ENCODE peak calls at places on chromosomes 13 and 19, in nine cellular contexts. C, R, S, L, P, A, X, O and B are unnamed samples.

GRCh38 chr13:111156421-111156820 is 41.3 kb downstream of the ARHGEF7 start:
- DNase-seq in C (no peak), R (no peak), S (no peak), L (no peak), P (no peak), A (peak; percentile 28), X (no peak), O (no peak), B (no peak)

GRCh38 chr13:109979186-109979585 is 192.8 kb upstream of the IRS2 start:
- DNase-seq in C (peak; percentile 15), R (no peak), S (no peak), L (no peak), P (no peak), A (no peak), X (no peak), O (no peak), B (no peak)

GRCh38 chr13:36282818-36283432 is 14.7 kb downstream of the CCDC169 start:
- DNase-seq in C (peak; percentile 16), R (no peak), S (peak; percentile 57), L (no peak), P (peak; percentile 50), A (peak; percentile 86), X (peak; percentile 44), O (no peak), B (no peak)

GRCh38 chr13:40344270-40345148 is 321.9 kb downstream of the FOXO1 start:
- DNase-seq in C (no peak), R (no peak), S (no peak), L (no peak), P (no peak), A (no peak), X (no peak), O (no peak), B (no peak)

GRCh38 chr19:6119031-6119430 is 8.7 kb upstream of the RFX2 start:
- DNase-seq in C (no peak), R (no peak), S (no peak), L (no peak), P (no peak), A (no peak), X (no peak), O (no peak), B (no peak)

GRCh38 chr13:24381539-24382265 is 72.3 kb downstream of the C1QTNF9 start:
- DNase-seq in C (no peak), R (no peak), S (peak; percentile 39), L (no peak), P (no peak), A (no peak), X (no peak), O (peak; percentile 36), B (peak; percentile 87)

GRCh38 chr13:47170971-47171370 is 274.1 kb upstream of the HTR2A start:
- DNase-seq in C (no peak), R (no peak), S (no peak), L (no peak), P (peak; percentile 30), A (no peak), X (no peak), O (no peak), B (no peak)

GRCh38 chr13:28047784-28048388 is 52.5 kb downstream of the FLT3 start:
- DNase-seq in C (no peak), R (no peak), S (peak; percentile 79), L (no peak), P (peak; percentile 53), A (no peak), X (no peak), O (no peak), B (no peak)

GRCh38 chr19:10462557-10462956 is 40.6 kb downstream of the KEAP1 start:
- DNase-seq in C (no peak), R (no peak), S (no peak), L (no peak), P (no peak), A (no peak), X (peak; percentile 8), O (no peak), B (no peak)

GRCh38 chr19:10464456-10464855 is 38.7 kb downstream of the KEAP1 start:
- DNase-seq in C (no peak), R (no peak), S (no peak), L (no peak), P (no peak), A (no peak), X (no peak), O (no peak), B (no peak)

GRCh38 chr19:10460714-10461046 is 40.3 kb downstream of the PDE4A start:
- DNase-seq in C (no peak), R (no peak), S (no peak), L (no peak), P (no peak), A (no peak), X (no peak), O (no peak), B (no peak)

GRCh38 chr19:10467104-10467706 is 36.0 kb downstream of the KEAP1 start:
- DNase-seq in C (no peak), R (no peak), S (no peak), L (no peak), P (no peak), A (no peak), X (peak; percentile 8), O (no peak), B (no peak)

GRCh38 chr19:10461047-10461949 is 41.0 kb downstream of the PDE4A start:
- DNase-seq in C (peak; percentile 88), R (peak; percentile 93), S (peak; percentile 91), L (peak; percentile 99), P (peak; percentile 93), A (peak; percentile 95), X (peak; percentile 99), O (peak; percentile 96), B (peak; percentile 91)
- H3K4me3 ChIP-seq in C (peak overlapping the region; percentile 28), R (peak overlapping the region; percentile 57), S (peak overlapping the region; percentile 45), L (peak overlapping the region; percentile 37), P (peak overlapping the region; percentile 45), A (peak overlapping the region; percentile 12), X (peak overlapping the region; percentile 54), O (peak overlapping the region; percentile 13), B (no peak overlapping the region)

DNA sequence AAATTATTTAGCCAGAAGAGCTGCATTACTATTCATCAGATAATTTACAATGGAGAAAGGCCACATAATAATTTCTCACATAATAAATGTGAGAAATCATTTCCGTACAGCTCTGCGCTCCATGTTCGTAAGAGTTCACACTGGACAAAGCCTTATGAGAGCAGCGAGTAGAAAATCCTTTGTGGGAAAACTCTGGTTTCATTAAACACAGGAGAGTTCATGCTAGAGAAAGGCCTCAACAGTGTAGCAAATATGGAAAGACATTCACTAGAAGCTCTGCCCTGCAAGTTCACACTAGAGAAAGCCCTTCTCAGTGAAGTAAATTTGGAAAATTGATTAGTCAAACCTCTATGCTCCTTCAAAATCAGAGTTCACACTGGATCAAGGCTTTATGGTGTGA is 8.4 kb downstream of the ZNF776 start:
- DNase-seq in C (no peak), R (no peak), S (no peak), L (no peak), P (no peak), A (no peak), X (no peak), O (no peak), B (no peak)
- H3K9me3 ChIP-seq in C (peaks cover 14% of the 10 kb centered on the region), R (peaks cover 90% of the 10 kb centered on the region), S (peaks cover 45% of the 10 kb centered on the region), L (no peaks in the 10 kb centered on the region), P (peaks cover 66% of the 10 kb centered on the region), A (peaks cover 32% of the 10 kb centered on the region), X (peaks cover 4% of the 10 kb centered on the region), O (peaks cover 12% of the 10 kb centered on the region), B (peaks cover 41% of the 10 kb centered on the region)

GRCh38 chr19:3963458-3964255 is 7.2 kb downstream of the DAPK3 start:
- DNase-seq in C (no peak), R (no peak), S (no peak), L (no peak), P (no peak), A (no peak), X (no peak), O (no peak), B (no peak)

GRCh38 chr19:3961007-3961406 is 9.9 kb downstream of the DAPK3 start:
- DNase-seq in C (no peak), R (no peak), S (no peak), L (no peak), P (no peak), A (no peak), X (no peak), O (no peak), B (no peak)

GRCh38 chr19:3955688-3956087 is 15.2 kb downstream of the DAPK3 start:
- DNase-seq in C (no peak), R (no peak), S (no peak), L (no peak), P (no peak), A (no peak), X (no peak), O (no peak), B (no peak)

GRCh38 chr19:3959766-3960131 is 11.2 kb downstream of the DAPK3 start:
- DNase-seq in C (no peak), R (no peak), S (no peak), L (no peak), P (no peak), A (no peak), X (no peak), O (no peak), B (no peak)

DNA sequence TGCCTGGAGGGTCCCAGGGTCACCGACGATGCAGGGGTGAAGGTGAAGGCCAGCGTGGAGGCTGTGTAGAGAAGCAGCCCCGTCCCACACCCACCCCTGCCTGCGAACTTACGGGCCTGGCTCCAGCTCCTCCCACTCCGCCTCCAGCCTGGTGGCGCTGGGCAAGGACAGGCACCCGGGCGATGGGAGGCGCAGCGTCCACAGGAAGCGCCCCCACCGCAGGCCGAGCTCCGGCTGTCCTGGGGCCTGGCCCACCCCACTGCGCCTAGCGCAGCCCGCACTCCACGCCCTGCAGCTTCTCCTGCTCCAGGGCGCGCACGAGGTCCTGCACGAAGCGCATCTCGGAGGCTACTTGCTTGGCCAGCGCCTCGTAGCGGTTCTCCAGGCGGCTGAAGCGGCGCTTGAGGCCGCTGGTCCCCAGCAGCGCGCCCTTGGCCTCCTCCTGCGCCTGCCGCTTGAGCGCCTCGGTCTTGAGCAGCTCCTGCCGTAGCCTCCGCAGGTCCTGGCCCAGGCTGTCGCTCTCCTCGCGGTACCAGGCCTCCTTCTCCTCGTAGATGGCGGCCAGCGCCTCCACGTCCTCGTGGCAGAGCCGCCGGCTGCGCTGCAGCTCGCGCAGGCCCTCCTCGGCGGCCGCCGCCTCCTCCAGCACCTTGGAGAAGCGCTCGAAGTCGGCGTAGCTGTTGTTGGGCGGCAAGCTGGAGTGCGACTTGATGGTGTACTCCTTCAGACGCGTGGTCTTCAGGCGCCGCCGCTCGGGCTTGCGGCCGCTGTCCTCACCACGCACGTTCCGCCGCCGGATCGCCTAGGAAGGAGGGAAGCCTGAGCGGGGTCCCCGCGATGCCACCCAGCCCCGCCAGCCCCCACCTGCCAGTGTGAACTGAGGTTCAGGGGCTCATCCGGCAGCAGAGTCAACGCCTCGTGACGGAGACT is 11.8 kb downstream of the DAPK3 start:
- DNase-seq in C (no peak), R (no peak), S (no peak), L (no peak), P (no peak), A (no peak), X (no peak), O (no peak), B (no peak)
- H3K36me3 ChIP-seq in C (no peaks in the 10 kb centered on the region), R (peaks cover 84% of the 10 kb centered on the region), S (peaks cover 73% of the 10 kb centered on the region), L (peaks cover 43% of the 10 kb centered on the region), P (peaks cover 74% of the 10 kb centered on the region), A (peaks cover 73% of the 10 kb centered on the region), X (peaks cover 29% of the 10 kb centered on the region), O (peaks cover 87% of the 10 kb centered on the region), B (peaks cover 19% of the 10 kb centered on the region)

DNA sequence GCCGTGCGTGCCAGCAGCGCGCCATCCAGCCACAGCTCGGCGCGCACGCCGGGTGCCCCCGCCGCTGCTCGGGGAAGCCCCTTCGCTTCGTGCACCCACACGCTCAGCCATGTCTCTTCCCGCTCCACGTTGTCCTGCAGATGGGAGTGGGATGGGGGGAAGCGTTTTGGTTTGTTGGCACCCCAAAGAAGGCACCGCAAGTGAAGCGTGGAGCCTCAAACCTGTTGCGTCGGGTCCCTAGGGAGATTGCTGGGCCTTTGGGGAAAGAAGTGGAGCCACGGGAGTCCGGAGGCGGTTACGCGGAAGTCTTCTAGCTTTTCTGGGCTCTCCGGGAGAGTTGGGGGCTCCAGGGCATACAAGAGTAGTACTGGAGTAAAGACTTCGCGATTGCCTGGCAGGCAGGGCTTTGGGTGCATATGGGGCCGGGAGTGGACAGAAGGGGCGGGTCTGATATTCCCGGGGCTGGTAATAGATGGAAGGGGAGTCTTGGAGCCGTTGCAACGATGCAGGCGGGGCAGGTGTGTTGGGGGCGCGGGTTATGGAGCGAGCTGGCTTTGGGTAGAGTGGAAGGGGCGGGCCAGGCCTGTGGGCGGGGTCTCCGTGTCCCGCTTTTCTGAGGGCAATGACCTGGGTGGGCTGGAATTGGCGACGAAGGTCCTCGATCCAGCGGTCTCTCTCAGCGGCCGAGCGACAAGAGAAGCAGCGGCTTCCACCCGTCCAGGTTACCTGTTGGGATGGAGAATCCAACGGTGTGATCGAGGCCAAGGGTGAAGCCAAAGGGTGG is 6.5 kb downstream of the RASAL3 start:
- DNase-seq in C (no peak), R (no peak), S (no peak), L (no peak), P (no peak), A (no peak), X (no peak), O (no peak), B (no peak)
- H3K4me3 ChIP-seq in C (no peak overlapping the region), R (peak overlapping the region; percentile 41), S (no peak overlapping the region), L (no peak overlapping the region), P (no peak overlapping the region), A (no peak overlapping the region), X (no peak overlapping the region), O (no peak overlapping the region), B (no peak overlapping the region)